ENCODE peak calls at places on chromosome 10, in five cellular contexts. A is RPMI7951; Z is activated CD8-positive, alpha-beta memory T cell treated with anti-CD3 and anti-CD28 coated beads for 24 hours; Y is NCI-H1930; R is A172. M is an unnamed sample.
A peak's percentile ranks its signal among the peaks of the same experiment; 100 is the strongest.

GRCh38 chr10:28558923-28559508 is 26.1 kb downstream of the WAC start:
- DNase-seq in A (no peak), R (no peak), Z (no peak), Y (no peak), M (no peak)

GRCh38 chr10:70927221-70927943 is 39.0 kb upstream of the PCBD1 start:
- DNase-seq in Y (no peak), Z (no peak), R (peak; percentile 40), A (no peak), M (no peak)

GRCh38 chr10:37992083-37992482 is 15.6 kb upstream of the ZNF25 start:
- DNase-seq in Z (no peak), R (no peak), Y (no peak), A (no peak), M (no peak)

GRCh38 chr10:114998993-114999392 is 61.0 kb downstream of the TRUB1 start:
- DNase-seq in R (no peak), A (no peak), Z (no peak), Y (no peak), M (no peak)

GRCh38 chr10:11602919-11603523 is 8.4 kb downstream of the USP6NL start:
- DNase-seq in Z (no peak), Y (no peak), A (no peak), R (peak; percentile 5), M (no peak)

GRCh38 chr10:34145751-34146150 is 669.3 kb downstream of the PARD3 start:
- DNase-seq in A (peak; percentile 64), R (peak; percentile 35), Z (no peak), Y (no peak), M (no peak)

GRCh38 chr10:26696786-26697162 is 727 bp upstream of the PDSS1 start:
- DNase-seq in A (no peak), R (no peak), Y (no peak), Z (no peak), M (no peak)

GRCh38 chr10:75236178-75236825 is 545 bp upstream of the COMTD1 start:
- DNase-seq in A (no peak), Y (no peak), Z (no peak), R (no peak), M (no peak)

GRCh38 chr10:29590598-29591415 is 44.0 kb downstream of the SVIL start:
- DNase-seq in Y (no peak), R (peak; percentile 53), A (peak; percentile 73), Z (no peak), M (no peak)

GRCh38 chr10:80207768-80208385 is 2.5 kb upstream of the ANXA11 start:
- DNase-seq in A (no peak), Z (no peak), Y (no peak), R (no peak), M (no peak)

GRCh38 chr10:37734971-37735370 is 122.4 kb downstream of the ZNF248 start:
- DNase-seq in A (peak; percentile 82), Y (no peak), R (peak; percentile 94), Z (no peak), M (no peak)

GRCh38 chr10:13716161-13717071 is 129.7 kb downstream of the PRPF18 start:
- DNase-seq in Y (no peak), Z (no peak), R (peak; percentile 66), A (peak; percentile 93), M (no peak)

GRCh38 chr10:14184841-14185500 is 145.8 kb downstream of the FRMD4A start:
- DNase-seq in Y (peak; percentile 14), A (peak; percentile 74), R (no peak), Z (peak; percentile 62), M (no peak)

GRCh38 chr10:6136215-6137201 is 47.7 kb downstream of the RBM17 start:
- DNase-seq in R (peak; percentile 66), Y (no peak), Z (peak; percentile 84), A (peak; percentile 82), M (no peak)

GRCh38 chr10:101394522-101395133 is 40.7 kb downstream of the BTRC start:
- DNase-seq in Z (no peak), A (no peak), R (no peak), Y (no peak), M (no peak)

GRCh38 chr10:14397069-14397468 is 66.3 kb upstream of the FRMD4A start:
- DNase-seq in Z (peak; percentile 28), R (peak; percentile 99), Y (no peak), A (peak; percentile 100), M (no peak)

GRCh38 chr10:2933041-2933440 is 134.3 kb upstream of the PFKP start:
- DNase-seq in Y (no peak), A (peak; percentile 46), Z (no peak), R (no peak), M (no peak)

GRCh38 chr10:60573342-60573741 is 183.7 kb upstream of the ANK3 start:
- DNase-seq in R (no peak), Y (no peak), Z (peak; percentile 68), A (peak; percentile 24), M (no peak)

GRCh38 chr10:117175215-117175900 is 21.9 kb upstream of the KCNK18 start:
- DNase-seq in Z (no peak), Y (no peak), R (no peak), A (no peak), M (peak; percentile 32)

GRCh38 chr10:11381023-11381422 is 230.4 kb downstream of the USP6NL start:
- DNase-seq in Y (no peak), A (no peak), R (peak; percentile 37), Z (no peak), M (no peak)

GRCh38 chr10:1957057-1957456 is 219.7 kb upstream of the ADARB2 start:
- DNase-seq in Y (no peak), A (no peak), R (no peak), Z (no peak), M (no peak)

GRCh38 chr10:128511284-128511683 is 385.1 kb upstream of the MKI67 start:
- DNase-seq in Y (no peak), R (no peak), A (no peak), Z (no peak), M (no peak)

M was measured in NCI-H187.